ENCODE peak calls at places on chromosomes 16 and 17, in eight cellular contexts. H is hippocampal formation; T is iPS DF 6.9; C is anterior cingulate cortex; E is activated effector memory CD4-positive, alpha-beta T cell treated with Interleukin-2 at 50 U/mL for 16 hours; Y is EL; W is pancreas; J is NCI-H524 treated with DMSO at 0.1 percent for 48 hours. K is an unnamed sample.

GRCh38 chr16:886802-887731 is 83.7 kb downstream of the LMF1 start:
- DNase-seq in H (no peak), T (no peak), C (no peak), E (no peak), Y (no peak), W (peak; percentile 63), J (no peak), K (no peak)

GRCh38 chr16:54240180-54241125 is 46.1 kb downstream of the IRX3 start:
- DNase-seq in H (no peak), T (no peak), C (no peak), E (no peak), Y (no peak), W (no peak), J (no peak), K (no peak)

GRCh38 chr17:58352843-58353719 is 1.1 kb upstream of the SUPT4H1 start:
- DNase-seq in H (no peak), T (no peak), C (no peak), E (no peak), Y (peak; percentile 30), W (no peak), J (no peak), K (peak; percentile 22)

GRCh38 chr16:4532238-4532637 is 6.3 kb downstream of the CDIP1 start:
- DNase-seq in H (no peak), T (no peak), C (no peak), E (no peak), Y (no peak), W (peak; percentile 14), J (no peak), K (no peak)

GRCh38 chr17:79625706-79626105 is 14.9 kb upstream of the RBFOX3 start:
- DNase-seq in H (no peak), T (no peak), C (no peak), E (no peak), Y (no peak), W (no peak), J (no peak), K (no peak)

GRCh38 chr17:67343237-67343636 is 23.1 kb downstream of the PSMD12 start:
- DNase-seq in H (no peak), T (no peak), C (no peak), E (no peak), Y (no peak), W (no peak), J (no peak), K (no peak)

GRCh38 chr17:58692239-58693055 is at the start of gene RAD51C:
- DNase-seq in H (peak; percentile 70), T (no peak), C (peak; percentile 66), E (peak; percentile 84), Y (peak; percentile 86), W (peak; percentile 93), J (peak; percentile 65), K (peak; percentile 12)

GRCh38 chr17:81681672-81682071 is 1.9 kb downstream of the ARL16 start:
- DNase-seq in H (no peak), T (no peak), C (no peak), E (no peak), Y (no peak), W (peak; percentile 76), J (no peak), K (no peak)

GRCh38 chr17:3983945-3984484 is 19.8 kb upstream of the ATP2A3 start:
- DNase-seq in H (no peak), T (no peak), C (no peak), E (no peak), Y (peak; percentile 50), W (peak; percentile 48), J (no peak), K (no peak)

GRCh38 chr17:64692187-64692586 is 30.1 kb upstream of the SMURF2 start:
- DNase-seq in H (no peak), T (no peak), C (no peak), E (no peak), Y (no peak), W (no peak), J (no peak), K (no peak)

GRCh38 chr17:19867094-19867653 is 562 bp downstream of the ULK2 start:
- DNase-seq in H (peak; percentile 68), T (no peak), C (peak; percentile 54), E (peak; percentile 45), Y (peak; percentile 68), W (peak; percentile 84), J (peak; percentile 48), K (peak; percentile 32)

GRCh38 chr16:82996814-82997213 is 370.0 kb downstream of the CDH13 start:
- DNase-seq in H (no peak), T (no peak), C (no peak), E (no peak), Y (no peak), W (no peak), J (no peak), K (no peak)

GRCh38 chr17:78973792-78974520 is 5.8 kb downstream of the LGALS3BP start:
- DNase-seq in H (no peak), T (no peak), C (no peak), E (no peak), Y (no peak), W (peak; percentile 79), J (no peak), K (no peak)

GRCh38 chr16:3754304-3754703 is 37.0 kb upstream of the TRAP1 start:
- DNase-seq in H (no peak), T (no peak), C (no peak), E (no peak), Y (peak; percentile 49), W (no peak), J (no peak), K (no peak)

GRCh38 chr17:29653995-29654714 is 31.4 kb upstream of the CORO6 start:
- DNase-seq in H (no peak), T (no peak), C (no peak), E (no peak), Y (no peak), W (no peak), J (no peak), K (no peak)

GRCh38 chr16:26772503-26772902 is 294.2 kb upstream of the C16orf82 start:
- DNase-seq in H (no peak), T (no peak), C (no peak), E (no peak), Y (no peak), W (no peak), J (no peak), K (no peak)

GRCh38 chr17:73272906-73273218 is 11.2 kb upstream of the CPSF4L start:
- DNase-seq in H (no peak), T (no peak), C (peak; percentile 22), E (no peak), Y (no peak), W (no peak), J (no peak), K (peak; percentile 56)

GRCh38 chr16:72723781-72724180 is 324.1 kb downstream of the ZFHX3 start:
- DNase-seq in H (no peak), T (no peak), C (no peak), E (no peak), Y (peak; percentile 61), W (no peak), J (no peak), K (no peak)

K was measured in amygdala.